ENCODE peak calls at places on chromosomes 2 and 18, in five cellular contexts. E is IMR-90, A is K562, W is GM12878, R is HepG2. T is an unnamed sample.

GRCh38 chr2:30034052-30034775 is 112.6 kb upstream of the YPEL5 start:
- DNase-seq in W (no peak), R (no peak), A (no peak), E (no peak), T (no peak)

GRCh38 chr18:27361477-27361876 is 176.4 kb upstream of the CHST9 start:
- DNase-seq in A (no peak), W (no peak), R (no peak), E (no peak), T (no peak)

GRCh38 chr2:127134833-127135830 is 28.2 kb upstream of the BIN1 start:
- DNase-seq in E (no peak), A (peak; percentile 9), R (no peak), W (no peak), T (peak; percentile 47)

GRCh38 chr2:43226955-43227829 is 786 bp upstream of the ZFP36L2 start:
- DNase-seq in A (peak; percentile 91), E (peak; percentile 68), W (no peak), R (peak; percentile 93), T (peak; percentile 91)

GRCh38 chr2:231391981-231392380 is 3.5 kb upstream of the B3GNT7 start:
- DNase-seq in R (no peak), E (no peak), A (no peak), W (no peak), T (peak; percentile 55)

GRCh38 chr2:218384975-218385374 is 2.9 kb downstream of the SLC11A1 start:
- DNase-seq in E (no peak), R (no peak), A (no peak), W (no peak), T (no peak)

GRCh38 chr18:3652380-3653262 is 202.6 kb downstream of the TGIF1 start:
- DNase-seq in W (no peak), A (peak; percentile 100), E (peak; percentile 99), R (peak; percentile 96), T (peak; percentile 45)

GRCh38 chr2:20542761-20543578 is 96.1 kb downstream of the RHOB start:
- DNase-seq in E (no peak), A (no peak), R (no peak), W (no peak), T (no peak)

GRCh38 chr2:225112362-225113111 is 70.3 kb upstream of the DOCK10 start:
- DNase-seq in E (no peak), A (no peak), W (peak; percentile 13), R (no peak), T (no peak)

GRCh38 chr18:40041951-40042350 is 1913.1 kb upstream of the PIK3C3 start:
- DNase-seq in A (no peak), R (no peak), E (no peak), W (no peak), T (no peak)

GRCh38 chr18:57048351-57048750 is 98.5 kb upstream of the BOD1L2 start:
- DNase-seq in W (no peak), E (no peak), A (no peak), R (no peak), T (no peak)

GRCh38 chr2:40611196-40611595 is 159.3 kb upstream of the SLC8A1 start:
- DNase-seq in R (no peak), W (no peak), E (no peak), A (no peak), T (no peak)

GRCh38 chr2:64052468-64053241 is 33.4 kb upstream of the VPS54 start:
- DNase-seq in E (peak; percentile 5), W (no peak), A (no peak), R (no peak), T (peak; percentile 39)

GRCh38 chr2:47089083-47089464 is 66.0 kb downstream of the STPG4 start:
- DNase-seq in R (peak; percentile 73), A (peak; percentile 76), E (peak; percentile 77), W (no peak), T (peak; percentile 38)

GRCh38 chr2:138630164-138630563 is 128.6 kb downstream of the SPOPL start:
- DNase-seq in A (no peak), R (no peak), E (no peak), W (no peak), T (no peak)

GRCh38 chr18:76620326-76620813 is 125.3 kb upstream of the ZNF516 start:
- DNase-seq in E (peak; percentile 77), R (no peak), W (peak; percentile 9), A (peak; percentile 20), T (no peak)

GRCh38 chr2:67399144-67399543 is 2.0 kb downstream of the ETAA1 start:
- DNase-seq in W (no peak), A (no peak), E (no peak), R (no peak), T (no peak)

GRCh38 chr2:112701092-112701491 is 19.7 kb upstream of the NT5DC4 start:
- DNase-seq in R (no peak), W (no peak), A (peak; percentile 47), E (peak; percentile 51), T (no peak)

GRCh38 chr2:111186123-111186715 is 65.5 kb downstream of the BCL2L11 start:
- DNase-seq in E (no peak), W (no peak), A (no peak), R (no peak), T (no peak)

GRCh38 chr2:126832757-126833156 is 65.9 kb upstream of the TEX51 start:
- DNase-seq in W (no peak), R (no peak), E (no peak), A (no peak), T (no peak)

GRCh38 chr2:64720543-64721325 is 67.0 kb upstream of the SERTAD2 start:
- DNase-seq in W (no peak), R (no peak), A (no peak), E (no peak), T (no peak)

GRCh38 chr2:197707316-197708213 is 2.4 kb downstream of the MARS2 start:
- DNase-seq in E (peak; percentile 74), A (peak; percentile 40), R (peak; percentile 61), W (no peak), T (peak; percentile 43)

GRCh38 chr2:197705143-197705911 is at the start of gene MARS2:
- DNase-seq in W (peak; percentile 68), A (peak; percentile 93), R (peak; percentile 88), E (peak; percentile 88), T (peak; percentile 98)

GRCh38 chr2:197705912-197706838 is 1.0 kb downstream of the MARS2 start:
- DNase-seq in R (peak; percentile 39), W (no peak), A (peak; percentile 24), E (peak; percentile 11), T (peak; percentile 37)

GRCh38 chr2:197706839-197707207 is 1.7 kb downstream of the MARS2 start:
- DNase-seq in A (peak; percentile 8), R (no peak), E (no peak), W (no peak), T (no peak)

DNA sequence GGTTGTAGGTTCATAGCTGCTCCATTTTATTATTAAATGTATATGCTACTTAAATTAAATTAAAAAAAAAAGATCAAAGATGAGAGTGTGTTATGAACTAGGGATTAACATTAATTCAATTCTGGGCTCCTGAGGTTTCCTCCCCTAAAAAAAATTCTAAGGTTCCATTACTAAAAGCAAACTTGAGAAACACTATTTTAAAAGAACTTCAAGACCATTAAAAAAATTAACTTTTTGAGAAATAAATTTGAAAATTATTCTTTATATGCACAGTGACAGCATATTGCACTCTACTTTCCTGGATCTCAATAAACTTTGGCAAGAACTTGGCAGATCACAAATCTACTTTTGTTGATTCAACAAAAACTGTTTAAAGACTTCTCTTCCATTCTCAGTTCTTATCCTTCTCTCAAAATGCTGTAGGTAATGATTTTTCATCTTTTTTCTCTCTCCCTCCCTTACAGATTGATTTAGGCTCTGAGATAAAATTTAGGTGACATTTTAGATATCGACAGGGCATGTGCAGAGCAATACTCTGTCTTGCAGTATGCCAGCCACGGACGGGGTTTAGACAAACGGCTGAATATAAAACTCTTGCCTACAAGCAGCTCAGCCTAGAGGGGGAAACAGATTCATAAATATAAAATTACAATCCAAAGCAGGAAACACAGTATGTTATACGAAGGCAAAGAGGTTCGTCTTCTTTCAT is 581 bp upstream of the MARS2 start:
- DNase-seq in W (peak; percentile 43), R (no peak), A (no peak), E (no peak), T (no peak)
- TF ChIP-seq MXI1 in W (no peak), R (no peak), A (no peak), E (no peak), T (no peak)

GRCh38 chr2:143398701-143399260 is 269.6 kb downstream of the ARHGAP15 start:
- DNase-seq in R (no peak), E (no peak), A (no peak), W (no peak), T (no peak)
- H2AFZ ChIP-seq in R (no peak overlapping the region), E (no peak overlapping the region), A (no peak overlapping the region), W (no peak overlapping the region), T (no peak overlapping the region)

GRCh38 chr2:241135737-241136136 is 13.5 kb downstream of the PASK start:
- DNase-seq in A (no peak), E (no peak), R (peak; percentile 48), W (no peak), T (no peak)

GRCh38 chr2:241136661-241137260 is 12.5 kb downstream of the PASK start:
- DNase-seq in W (no peak), R (no peak), A (no peak), E (no peak), T (no peak)

GRCh38 chr2:241136191-241136590 is 13.1 kb downstream of the PASK start:
- DNase-seq in R (no peak), A (no peak), W (no peak), E (no peak), T (no peak)

GRCh38 chr2:241138471-241138870 is 10.8 kb downstream of the PASK start:
- DNase-seq in W (no peak), R (no peak), A (no peak), E (no peak), T (no peak)

GRCh38 chr2:241137276-241138190 is 11.7 kb downstream of the PASK start:
- DNase-seq in R (no peak), W (no peak), E (no peak), A (no peak), T (no peak)
- TF ChIP-seq MXI1 in R (no peak), W (no peak), E (no peak), A (no peak), T (no peak)

GRCh38 chr2:174633621-174633927 is 36.0 kb upstream of the WIPF1 start:
- DNase-seq in A (peak; percentile 37), R (no peak), E (no peak), W (no peak), T (no peak)

GRCh38 chr2:174634130-174635014 is 36.8 kb upstream of the WIPF1 start:
- DNase-seq in W (peak; percentile 65), R (no peak), E (peak; percentile 12), A (peak; percentile 72), T (no peak)

GRCh38 chr2:174636979-174637378 is 39.4 kb upstream of the WIPF1 start:
- DNase-seq in W (no peak), E (no peak), R (no peak), A (no peak), T (no peak)

GRCh38 chr2:174635747-174636399 is 38.3 kb upstream of the WIPF1 start:
- DNase-seq in R (no peak), W (no peak), E (peak; percentile 75), A (no peak), T (no peak)

DNA sequence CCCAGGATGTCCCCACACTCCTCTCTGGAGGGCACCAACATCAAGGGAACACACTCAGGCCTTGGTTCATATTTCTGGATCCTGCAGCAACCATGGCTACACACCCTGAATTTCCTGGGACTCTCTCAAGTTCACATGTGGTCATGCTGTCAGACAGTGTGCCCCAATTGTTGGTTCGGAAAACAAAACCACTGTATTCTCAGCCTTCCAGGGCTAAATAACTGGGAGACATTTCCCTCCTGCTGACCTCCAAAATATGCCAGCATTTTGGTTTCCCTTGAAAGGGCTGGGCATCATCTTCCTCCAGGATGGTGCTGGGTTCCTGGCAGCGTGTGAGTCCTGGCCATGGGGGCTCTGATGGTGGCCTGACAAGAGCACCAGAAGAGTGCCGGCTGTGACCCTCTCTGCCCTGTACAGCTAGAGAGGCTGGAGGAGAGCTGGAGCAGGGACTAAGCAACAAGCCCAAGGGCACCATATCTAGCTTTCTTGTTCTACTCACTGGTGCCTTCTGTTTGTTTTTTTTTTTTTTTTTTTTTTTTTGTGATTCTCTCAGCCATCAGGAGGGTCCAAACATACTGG is 37.5 kb upstream of the WIPF1 start:
- DNase-seq in A (no peak), W (no peak), R (no peak), E (no peak), T (no peak)
- H2AFZ ChIP-seq in A (peak overlapping the region; percentile 84), W (peak overlapping the region; percentile 82), R (no peak overlapping the region), E (no peak overlapping the region), T (no peak overlapping the region)

T was measured in SK-N-SH.